ENCODE peak calls at places on chromosome 4, in five cellular contexts. M is hepatocyte, W is NCI-H1092, V is myocyte, Y is fibroblast of pulmonary artery. R is an unnamed sample.
A peak's percentile ranks its signal among the peaks of the same experiment; 100 is the strongest.

GRCh38 chr4:187999406-187999932 is 3.9 kb downstream of the ZFP42 start:
- DNase-seq in M (no peak), W (no peak), V (no peak), Y (no peak), R (no peak)

GRCh38 chr4:114264877-114265291 is 285.4 kb upstream of the ARSJ start:
- DNase-seq in M (no peak), W (no peak), V (no peak), Y (no peak), R (peak; percentile 48)

GRCh38 chr4:139907001-139907809 is 241.6 kb downstream of the MGST2 start:
- DNase-seq in M (no peak), W (no peak), V (no peak), Y (no peak), R (no peak)

GRCh38 chr4:154711522-154711921 is 32.3 kb upstream of the LRAT start:
- DNase-seq in M (no peak), W (no peak), V (no peak), Y (no peak), R (no peak)

GRCh38 chr4:165293061-165293460 is 34.4 kb upstream of the MSMO1 start:
- DNase-seq in M (no peak), W (no peak), V (no peak), Y (no peak), R (no peak)

GRCh38 chr4:81137446-81137845 is 77.6 kb downstream of the PRKG2 start:
- DNase-seq in M (no peak), W (no peak), V (peak; percentile 44), Y (peak; percentile 43), R (peak; percentile 16)

GRCh38 chr4:27066591-27066990 is 205.9 kb downstream of the STIM2 start:
- DNase-seq in M (no peak), W (no peak), V (no peak), Y (no peak), R (no peak)

GRCh38 chr4:71833175-71833900 is 49.5 kb upstream of the GC start:
- DNase-seq in M (no peak), W (no peak), V (no peak), Y (no peak), R (no peak)

GRCh38 chr4:145690610-145691009 is 10.7 kb downstream of the C4orf51 start:
- DNase-seq in M (no peak), W (no peak), V (no peak), Y (no peak), R (no peak)

GRCh38 chr4:19239565-19239964 is 1012.1 kb upstream of the SLIT2 start:
- DNase-seq in M (no peak), W (no peak), V (no peak), Y (peak; percentile 31), R (peak; percentile 1)

R was measured in LHCN-M2.